ENCODE peak calls at places on chromosomes 2 and 18, in six cellular contexts. T is MM.1S, K is IMR-90, C is keratinocyte, F is colonic mucosa, R is fibroblast of villous mesenchyme. J is an unnamed sample.

GRCh38 chr2:2507471-2507997 is 176.5 kb upstream of the MYT1L start:
- DNase-seq in T (no peak), K (no peak), C (no peak), F (no peak), R (no peak), J (no peak)

GRCh38 chr2:23399674-23400261 is 14.8 kb downstream of the KLHL29 start:
- DNase-seq in T (no peak), K (no peak), C (no peak), F (no peak), R (no peak), J (no peak)

GRCh38 chr2:86621290-86621943 is 2.2 kb downstream of the RNF103 start:
- DNase-seq in T (peak), K (peak), C (no peak), F (no peak), R (peak), J (no peak)

GRCh38 chr18:33440384-33441043 is at the start of gene CCDC178:
- DNase-seq in T (no peak), K (peak), C (no peak), F (no peak), R (no peak), J (no peak)

GRCh38 chr2:37366773-37367172 is 22.3 kb downstream of the QPCT start:
- DNase-seq in T (no peak), K (no peak), C (no peak), F (no peak), R (no peak), J (no peak)

GRCh38 chr2:6959751-6960150 is 42.5 kb downstream of the RNF144A start:
- DNase-seq in T (no peak), K (no peak), C (no peak), F (no peak), R (no peak), J (no peak)

GRCh38 chr2:120632796-120633646 is 102.6 kb upstream of the GLI2 start:
- DNase-seq in T (no peak), K (no peak), C (no peak), F (no peak), R (no peak), J (no peak)

GRCh38 chr2:64768426-64769033 is 114.8 kb upstream of the SERTAD2 start:
- DNase-seq in T (no peak), K (no peak), C (no peak), F (peak), R (no peak), J (no peak)

GRCh38 chr2:75200140-75200985 is 1.0 kb upstream of the TACR1 start:
- DNase-seq in T (no peak), K (peak), C (no peak), F (no peak), R (peak), J (peak)

GRCh38 chr2:105571445-105571987 is 172.7 kb upstream of the FHL2 start:
- DNase-seq in T (no peak), K (no peak), C (no peak), F (no peak), R (no peak), J (no peak)

GRCh38 chr2:58479557-58480120 is 238.5 kb upstream of the FANCL start:
- DNase-seq in T (no peak), K (no peak), C (no peak), F (no peak), R (no peak), J (no peak)

GRCh38 chr2:336360-336759 is 48.5 kb upstream of the ALKAL2 start:
- DNase-seq in T (no peak), K (no peak), C (no peak), F (no peak), R (no peak), J (no peak)

GRCh38 chr2:80830891-80831290 is 526.3 kb upstream of the LRRTM1 start:
- DNase-seq in T (peak), K (no peak), C (no peak), F (no peak), R (no peak), J (no peak)

GRCh38 chr18:58863539-58864145 is 1.0 kb upstream of the ZNF532 start:
- DNase-seq in T (peak), K (peak), C (no peak), F (peak), R (peak), J (peak)

GRCh38 chr18:9788140-9788539 is 80.0 kb downstream of the RAB31 start:
- DNase-seq in T (no peak), K (no peak), C (no peak), F (no peak), R (no peak), J (no peak)

GRCh38 chr18:62183578-62184195 is 3.2 kb downstream of the PIGN start:
- DNase-seq in T (peak), K (peak), C (no peak), F (peak), R (peak), J (peak)

GRCh38 chr2:216590780-216591179 is 42.4 kb upstream of the IGFBP2 start:
- DNase-seq in T (no peak), K (peak), C (no peak), F (peak), R (peak), J (no peak)

GRCh38 chr18:51890762-51891161 is 449.2 kb upstream of the DCC start:
- DNase-seq in T (no peak), K (peak), C (no peak), F (peak), R (peak), J (peak)

GRCh38 chr2:201263774-201264173 is 3.4 kb downstream of the CASP8 start:
- DNase-seq in T (no peak), K (no peak), C (no peak), F (no peak), R (no peak), J (no peak)

GRCh38 chr2:140242889-140243288 is 1462.7 kb upstream of the NXPH2 start:
- DNase-seq in T (no peak), K (no peak), C (no peak), F (no peak), R (no peak), J (no peak)
- TF ChIP-seq CTCF in T (no peak), K (no peak), C (no peak), F (no peak), R (no peak), J (no peak)

DNA sequence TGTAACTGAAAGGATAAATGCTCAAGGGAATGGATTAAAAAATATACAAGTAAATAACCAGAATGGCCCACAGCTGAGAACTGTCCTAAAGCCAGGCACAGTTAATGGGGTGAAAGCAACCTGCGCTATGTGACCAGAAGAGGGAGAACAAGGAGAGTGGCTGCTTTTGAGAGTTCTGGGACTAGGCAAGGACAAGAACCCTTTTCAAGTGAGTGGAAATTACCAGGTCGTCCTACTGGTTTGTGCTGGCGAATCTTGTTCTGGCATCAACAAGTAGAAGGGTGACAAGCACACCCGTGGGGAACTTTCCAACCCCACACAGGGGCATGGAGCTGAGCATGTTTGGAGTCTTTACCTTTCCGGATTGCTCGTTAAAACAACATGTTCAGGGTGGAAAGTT is 82.8 kb downstream of the TMEM17 start:
- DNase-seq in T (no peak), K (peak), C (no peak), F (no peak), R (peak), J (no peak)
- TF ChIP-seq CTCF in T (no peak), K (peak), C (peak), F (no peak), R (peak), J (peak)

GRCh38 chr2:169110919-169111318 is 41.6 kb downstream of the DHRS9 start:
- DNase-seq in T (no peak), K (no peak), C (no peak), F (no peak), R (no peak), J (no peak)
- TF ChIP-seq CTCF in T (no peak), K (no peak), C (no peak), F (no peak), R (no peak), J (no peak)

GRCh38 chr2:96414161-96414713 is 78.7 kb downstream of the NCAPH start:
- DNase-seq in T (no peak), K (no peak), C (no peak), F (no peak), R (no peak), J (no peak)
- TF ChIP-seq CTCF in T (no peak), K (no peak), C (no peak), F (no peak), R (no peak), J (no peak)

DNA sequence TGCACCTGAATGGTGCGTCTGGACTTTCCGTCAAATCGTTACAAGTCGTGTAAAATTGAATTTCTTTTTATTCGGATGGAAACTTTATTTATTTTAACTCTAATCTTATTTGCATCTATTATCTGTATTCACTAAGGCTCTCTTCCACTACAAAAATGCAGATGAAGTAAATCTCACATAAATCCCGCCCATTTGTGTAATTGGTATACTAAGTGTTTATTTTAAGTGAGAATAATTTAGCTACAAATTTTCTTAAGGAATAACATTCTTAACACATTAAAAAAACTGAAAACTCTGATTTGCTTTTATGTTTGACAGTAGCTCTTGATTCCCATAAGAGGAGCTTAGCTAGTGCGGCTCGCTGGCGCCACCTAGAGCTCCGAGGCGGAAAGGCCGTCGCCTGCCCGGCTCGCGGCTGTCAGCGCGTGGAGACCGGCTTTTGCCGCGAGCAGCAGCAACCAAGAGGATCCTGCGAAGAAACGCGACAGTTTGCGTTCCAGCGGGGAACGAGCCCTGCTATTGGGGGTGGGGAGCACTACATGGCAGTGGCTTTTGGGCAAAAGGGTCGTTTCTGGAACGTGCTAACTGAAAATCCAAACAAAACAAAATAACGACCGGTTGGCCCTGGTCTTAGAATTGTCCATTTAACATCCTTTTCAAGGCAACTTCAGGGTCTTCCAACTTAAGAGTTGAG is 6.7 kb downstream of the SP9 start:
- DNase-seq in T (peak), K (peak), C (peak), F (peak), R (peak), J (peak)
- TF ChIP-seq CTCF in T (peak), K (peak), C (peak), F (peak), R (peak), J (peak)

DNA sequence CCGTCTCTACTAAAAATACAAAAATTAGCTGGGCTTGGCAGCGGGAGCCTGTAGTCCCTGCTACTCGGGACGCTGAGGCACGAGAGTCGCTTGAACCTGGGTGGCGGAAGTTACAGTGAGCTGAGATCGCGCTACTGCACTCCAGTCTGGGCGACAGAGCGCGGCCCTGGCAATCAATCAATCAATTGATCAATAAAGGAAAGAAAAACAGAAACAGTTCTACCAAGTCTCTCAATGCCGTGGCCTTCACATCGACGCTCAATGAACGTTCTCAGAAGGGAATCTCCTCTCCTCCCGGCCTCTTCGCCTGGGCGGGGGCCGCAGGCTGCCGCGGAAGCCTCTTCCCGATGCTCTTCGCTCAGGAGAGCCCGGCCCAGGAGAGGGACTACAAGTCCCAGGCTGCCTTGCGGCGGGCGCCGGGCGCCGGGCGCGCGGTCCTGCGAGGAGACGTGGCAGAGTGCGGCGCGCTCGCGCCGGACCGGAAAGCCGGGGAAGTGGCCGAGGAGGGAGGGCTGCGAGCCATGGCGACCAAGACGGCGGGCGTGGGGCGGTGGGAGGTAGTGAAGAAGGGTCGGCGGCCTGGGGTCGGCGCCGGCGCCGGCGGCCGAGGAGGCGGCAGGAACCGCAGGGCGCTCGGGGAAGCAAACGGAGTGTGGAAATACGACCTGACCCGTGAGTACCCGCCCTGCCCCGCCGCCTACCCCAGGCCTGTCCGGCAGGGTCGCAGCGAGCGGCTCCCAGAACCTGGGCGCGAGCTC is at the start of gene TMEM214:
- DNase-seq in T (peak), K (peak), C (no peak), F (peak), R (peak), J (peak)
- TF ChIP-seq CTCF in T (no peak), K (no peak), C (no peak), F (no peak), R (no peak), J (no peak)

GRCh38 chr2:237262838-237263771 is 150.9 kb downstream of the COL6A3 start:
- DNase-seq in T (no peak), K (peak), C (no peak), F (no peak), R (peak), J (no peak)
- TF ChIP-seq CTCF in T (no peak), K (no peak), C (no peak), F (no peak), R (no peak), J (no peak)

DNA sequence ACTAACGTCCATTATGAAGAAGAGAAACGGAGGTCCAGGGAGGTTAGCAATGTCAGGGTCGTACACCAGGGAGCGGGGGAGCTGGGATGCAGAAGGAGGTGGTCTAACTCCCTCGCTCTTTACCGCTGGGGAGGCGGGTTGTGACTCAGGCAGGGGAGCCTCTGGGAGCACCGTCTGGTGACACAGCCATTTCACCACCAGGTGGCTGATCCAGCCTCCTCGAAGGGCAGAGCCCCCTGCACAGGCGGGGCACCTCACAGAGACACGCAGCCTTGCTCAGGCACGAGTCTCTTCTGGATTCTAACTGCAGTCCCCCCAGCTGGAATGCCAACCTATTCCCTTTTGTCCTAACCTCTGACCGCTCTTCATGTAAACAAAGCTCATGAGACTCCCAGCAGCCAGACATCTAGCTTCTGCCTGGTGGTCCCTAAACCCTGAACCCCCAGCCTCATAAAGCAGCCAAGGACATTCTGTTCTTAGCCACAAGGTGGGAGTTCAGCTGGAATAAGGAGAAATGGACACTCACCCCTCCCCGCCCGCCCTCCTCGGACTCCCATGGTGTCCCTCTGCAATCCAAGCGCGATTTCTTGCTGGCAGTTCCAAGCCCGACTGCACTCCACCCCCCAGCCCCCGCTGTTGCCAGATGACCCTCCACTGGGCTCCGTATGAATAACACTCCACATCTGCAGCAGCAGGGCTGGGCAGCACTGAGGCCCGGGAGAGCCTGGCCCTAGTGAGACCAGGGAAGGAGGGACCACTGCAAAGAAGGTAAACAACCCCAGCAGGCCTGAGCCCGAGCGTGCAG is 84.4 kb downstream of the TNS1 start:
- DNase-seq in T (no peak), K (peak), C (no peak), F (no peak), R (peak), J (peak)
- TF ChIP-seq CTCF in T (no peak), K (peak), C (no peak), F (no peak), R (peak), J (peak)

J was measured in Calu3.